ENCODE peak calls at places on chromosomes 13 and 19, in ten cellular contexts. K, G, Y, C, W, V, Q, E, Z and U are unnamed samples.

GRCh38 chr19:50626796-50627195 is 12.9 kb downstream of the SYT3 start:
- DNase-seq in K (no peak), G (no peak), Y (no peak), C (no peak), W (no peak), V (no peak), Q (no peak), E (no peak), Z (no peak), U (no peak)

GRCh38 chr13:40345654-40346372 is 320.6 kb downstream of the FOXO1 start:
- DNase-seq in K (no peak), G (no peak), Y (peak), C (no peak), W (no peak), V (no peak), Q (no peak), E (no peak), Z (no peak), U (no peak)

GRCh38 chr19:7927605-7928333 is 1.8 kb upstream of the CTXN1 start:
- DNase-seq in K (no peak), G (no peak), Y (peak), C (no peak), W (no peak), V (peak), Q (no peak), E (no peak), Z (peak), U (no peak)

GRCh38 chr13:109297628-109298027 is 488.8 kb downstream of the IRS2 start:
- DNase-seq in K (peak), G (no peak), Y (no peak), C (no peak), W (no peak), V (no peak), Q (no peak), E (no peak), Z (no peak), U (no peak)

GRCh38 chr19:51135004-51135403 is 7.1 kb upstream of the SIGLEC7 start:
- DNase-seq in K (no peak), G (no peak), Y (no peak), C (no peak), W (no peak), V (no peak), Q (no peak), E (no peak), Z (no peak), U (no peak)

GRCh38 chr19:48634036-48634342 is 3.2 kb downstream of the DBP start:
- DNase-seq in K (no peak), G (no peak), Y (no peak), C (no peak), W (no peak), V (no peak), Q (no peak), E (no peak), Z (no peak), U (no peak)

GRCh38 chr13:43911871-43912270 is 32.2 kb downstream of the LACC1 start:
- DNase-seq in K (no peak), G (no peak), Y (no peak), C (no peak), W (no peak), V (no peak), Q (no peak), E (no peak), Z (no peak), U (no peak)

GRCh38 chr19:19538767-19539166 is 702 bp downstream of the CILP2 start:
- DNase-seq in K (no peak), G (no peak), Y (no peak), C (no peak), W (no peak), V (no peak), Q (no peak), E (no peak), Z (no peak), U (no peak)